ENCODE peak calls at places on chromosomes 5 and 9, in nine cellular contexts. One of them, this sample, is unnamed.

GRCh38 chr5:22986281-22986680 is 133.1 kb upstream of the CDH12 start:
- DNase-seq in testis: no peak
- DNase-seq in iris pigment epithelial cell: no peak
- DNase-seq in left ventricle myocardium inferior: no peak
- DNase-seq in AG08396: no peak
- DNase-seq in GM03348: no peak
- DNase-seq in GM12864: no peak
- DNase-seq in A549: no peak
- DNase-seq in HEK293T: no peak
- DNase-seq in this sample: no peak

GRCh38 chr5:149251546-149251945 is 20.1 kb upstream of the AFAP1L1 start:
- DNase-seq in AG08396: no peak
- DNase-seq in GM12864: no peak
- DNase-seq in iris pigment epithelial cell: no peak
- DNase-seq in testis: no peak
- DNase-seq in HEK293T: no peak
- DNase-seq in A549: no peak
- DNase-seq in left ventricle myocardium inferior: no peak
- DNase-seq in GM03348: no peak
- DNase-seq in this sample: no peak

GRCh38 chr9:127163409-127163808 is 41.0 kb upstream of the ANGPTL2 start:
- DNase-seq in left ventricle myocardium inferior: no peak
- DNase-seq in iris pigment epithelial cell: peak; percentile 80
- DNase-seq in GM12864: peak; percentile 46
- DNase-seq in GM03348: peak; percentile 73
- DNase-seq in A549: peak; percentile 34
- DNase-seq in HEK293T: no peak
- DNase-seq in testis: no peak
- DNase-seq in AG08396: no peak
- DNase-seq in this sample: no peak

GRCh38 chr9:131969469-131969989 is 110.1 kb downstream of the MED27 start:
- DNase-seq in A549: no peak
- DNase-seq in testis: no peak
- DNase-seq in iris pigment epithelial cell: no peak
- DNase-seq in HEK293T: no peak
- DNase-seq in GM12864: no peak
- DNase-seq in AG08396: no peak
- DNase-seq in left ventricle myocardium inferior: no peak
- DNase-seq in GM03348: no peak
- DNase-seq in this sample: peak; percentile 88

GRCh38 chr9:26296910-26297309 is 595.7 kb downstream of the CAAP1 start:
- DNase-seq in HEK293T: no peak
- DNase-seq in GM03348: peak; percentile 16
- DNase-seq in GM12864: no peak
- DNase-seq in testis: no peak
- DNase-seq in AG08396: no peak
- DNase-seq in left ventricle myocardium inferior: no peak
- DNase-seq in iris pigment epithelial cell: peak; percentile 78
- DNase-seq in A549: no peak
- DNase-seq in this sample: no peak

GRCh38 chr5:36723921-36724320 is 117.5 kb downstream of the SLC1A3 start:
- DNase-seq in A549: no peak
- DNase-seq in AG08396: no peak
- DNase-seq in GM03348: no peak
- DNase-seq in GM12864: peak; percentile 53
- DNase-seq in HEK293T: no peak
- DNase-seq in left ventricle myocardium inferior: no peak
- DNase-seq in iris pigment epithelial cell: no peak
- DNase-seq in testis: no peak
- DNase-seq in this sample: no peak

GRCh38 chr5:43008369-43009158 is 31.6 kb downstream of the ANXA2R start:
- DNase-seq in testis: peak; percentile 85
- DNase-seq in left ventricle myocardium inferior: peak; percentile 84
- DNase-seq in AG08396: peak; percentile 42
- DNase-seq in GM12864: peak; percentile 92
- DNase-seq in iris pigment epithelial cell: peak; percentile 92
- DNase-seq in GM03348: peak; percentile 70
- DNase-seq in A549: peak; percentile 98
- DNase-seq in HEK293T: no peak
- DNase-seq in this sample: no peak

GRCh38 chr9:33939924-33940874 is 108.5 kb downstream of the UBAP2 start:
- DNase-seq in A549: peak; percentile 67
- DNase-seq in GM03348: no peak
- DNase-seq in HEK293T: no peak
- DNase-seq in iris pigment epithelial cell: no peak
- DNase-seq in GM12864: no peak
- DNase-seq in left ventricle myocardium inferior: no peak
- DNase-seq in AG08396: no peak
- DNase-seq in testis: peak; percentile 36
- DNase-seq in this sample: no peak

GRCh38 chr5:92962752-92963151 is 618.3 kb downstream of the NR2F1-AS1 start:
- DNase-seq in testis: no peak
- DNase-seq in iris pigment epithelial cell: no peak
- DNase-seq in left ventricle myocardium inferior: no peak
- DNase-seq in HEK293T: no peak
- DNase-seq in A549: no peak
- DNase-seq in AG08396: no peak
- DNase-seq in GM03348: no peak
- DNase-seq in GM12864: no peak
- DNase-seq in this sample: no peak

This sample was measured in WERI-Rb-1.